ENCODE peak calls at places on chromosomes 11 and 22, in five cellular contexts. One of them, this sample, is unnamed.

GRCh38 chr22:48576333-48577013 is 1251.2 kb downstream of the BRD1 start:
- DNase-seq in AG10803: peak
- DNase-seq in nephron progenitor cell: peak
- DNase-seq in ovary: no peak
- DNase-seq in CD8-positive, alpha-beta T cell: no peak
- DNase-seq in this sample: peak

GRCh38 chr11:96342971-96343711 is at the start of gene MAML2:
- DNase-seq in AG10803: peak
- DNase-seq in nephron progenitor cell: peak
- DNase-seq in ovary: peak
- DNase-seq in CD8-positive, alpha-beta T cell: peak
- DNase-seq in this sample: peak

GRCh38 chr11:7512525-7513209 is 1.1 kb upstream of the PPFIBP2 start:
- DNase-seq in AG10803: peak
- DNase-seq in nephron progenitor cell: peak
- DNase-seq in ovary: peak
- DNase-seq in CD8-positive, alpha-beta T cell: peak
- DNase-seq in this sample: no peak

GRCh38 chr11:112806876-112807275 is 154.3 kb upstream of the NCAM1 start:
- DNase-seq in AG10803: no peak
- DNase-seq in nephron progenitor cell: no peak
- DNase-seq in ovary: no peak
- DNase-seq in CD8-positive, alpha-beta T cell: no peak
- DNase-seq in this sample: no peak

GRCh38 chr11:20337526-20338154 is 25.9 kb upstream of the HTATIP2 start:
- DNase-seq in AG10803: no peak
- DNase-seq in nephron progenitor cell: peak
- DNase-seq in ovary: no peak
- DNase-seq in CD8-positive, alpha-beta T cell: no peak
- DNase-seq in this sample: no peak

GRCh38 chr22:38244106-38244505 is 28.7 kb downstream of the TMEM184B start:
- DNase-seq in AG10803: peak
- DNase-seq in nephron progenitor cell: no peak
- DNase-seq in ovary: no peak
- DNase-seq in CD8-positive, alpha-beta T cell: no peak
- DNase-seq in this sample: no peak

GRCh38 chr11:34907934-34908593 is 8.1 kb downstream of the APIP start:
- DNase-seq in AG10803: no peak
- DNase-seq in nephron progenitor cell: no peak
- DNase-seq in ovary: no peak
- DNase-seq in CD8-positive, alpha-beta T cell: no peak
- DNase-seq in this sample: no peak

GRCh38 chr11:120471131-120471530 is 40.4 kb upstream of the GRIK4 start:
- DNase-seq in AG10803: peak
- DNase-seq in nephron progenitor cell: no peak
- DNase-seq in ovary: no peak
- DNase-seq in CD8-positive, alpha-beta T cell: no peak
- DNase-seq in this sample: no peak

GRCh38 chr11:127471662-127472061 is 471.1 kb upstream of the KIRREL3 start:
- DNase-seq in AG10803: no peak
- DNase-seq in nephron progenitor cell: no peak
- DNase-seq in ovary: no peak
- DNase-seq in CD8-positive, alpha-beta T cell: no peak
- DNase-seq in this sample: no peak

GRCh38 chr11:56906683-56907148 is 82.0 kb upstream of the OR5AK2 start:
- DNase-seq in AG10803: no peak
- DNase-seq in nephron progenitor cell: no peak
- DNase-seq in ovary: no peak
- DNase-seq in CD8-positive, alpha-beta T cell: no peak
- DNase-seq in this sample: no peak

GRCh38 chr22:29768052-29768680 is 997 bp downstream of the UQCR10 start:
- DNase-seq in AG10803: peak
- DNase-seq in nephron progenitor cell: no peak
- DNase-seq in ovary: no peak
- DNase-seq in CD8-positive, alpha-beta T cell: no peak
- DNase-seq in this sample: no peak

GRCh38 chr11:113378013-113378412 is 9.6 kb upstream of the ANKK1 start:
- DNase-seq in AG10803: no peak
- DNase-seq in nephron progenitor cell: no peak
- DNase-seq in ovary: no peak
- DNase-seq in CD8-positive, alpha-beta T cell: no peak
- DNase-seq in this sample: no peak

GRCh38 chr11:119778391-119779194 is 49.6 kb upstream of the NECTIN1 start:
- DNase-seq in AG10803: no peak
- DNase-seq in nephron progenitor cell: no peak
- DNase-seq in ovary: no peak
- DNase-seq in CD8-positive, alpha-beta T cell: no peak
- DNase-seq in this sample: no peak

GRCh38 chr11:777288-778255 is at the start of gene GATD1:
- DNase-seq in AG10803: peak
- DNase-seq in nephron progenitor cell: peak
- DNase-seq in ovary: peak
- DNase-seq in CD8-positive, alpha-beta T cell: peak
- DNase-seq in this sample: peak

GRCh38 chr11:119092880-119093665 is 8.4 kb downstream of the HMBS start:
- DNase-seq in AG10803: peak
- DNase-seq in nephron progenitor cell: no peak
- DNase-seq in ovary: no peak
- DNase-seq in CD8-positive, alpha-beta T cell: no peak
- DNase-seq in this sample: no peak

GRCh38 chr11:131584694-131585592 is 214.5 kb downstream of the NTM start:
- DNase-seq in AG10803: peak
- DNase-seq in nephron progenitor cell: peak
- DNase-seq in ovary: no peak
- DNase-seq in CD8-positive, alpha-beta T cell: no peak
- DNase-seq in this sample: no peak

GRCh38 chr11:115670538-115671200 is 166.5 kb upstream of the CADM1 start:
- DNase-seq in AG10803: no peak
- DNase-seq in nephron progenitor cell: no peak
- DNase-seq in ovary: no peak
- DNase-seq in CD8-positive, alpha-beta T cell: no peak
- DNase-seq in this sample: no peak

GRCh38 chr11:132644511-132644910 is 887.8 kb downstream of the OPCML start:
- DNase-seq in AG10803: no peak
- DNase-seq in nephron progenitor cell: peak
- DNase-seq in ovary: no peak
- DNase-seq in CD8-positive, alpha-beta T cell: no peak
- DNase-seq in this sample: no peak

GRCh38 chr22:46171940-46172339 is 21.6 kb downstream of the PPARA start:
- DNase-seq in AG10803: peak
- DNase-seq in nephron progenitor cell: no peak
- DNase-seq in ovary: peak
- DNase-seq in CD8-positive, alpha-beta T cell: no peak
- DNase-seq in this sample: no peak
- TF ChIP-seq CTCF in AG10803: no peak
- TF ChIP-seq CTCF in nephron progenitor cell: no peak
- TF ChIP-seq CTCF in ovary: no peak
- TF ChIP-seq CTCF in CD8-positive, alpha-beta T cell: no peak
- TF ChIP-seq CTCF in this sample: no peak

GRCh38 chr11:1831338-1832180 is 3.2 kb upstream of the SYT8 start:
- DNase-seq in AG10803: no peak
- DNase-seq in nephron progenitor cell: no peak
- DNase-seq in ovary: no peak
- DNase-seq in CD8-positive, alpha-beta T cell: no peak
- DNase-seq in this sample: no peak
- TF ChIP-seq CTCF in AG10803: no peak
- TF ChIP-seq CTCF in nephron progenitor cell: no peak
- TF ChIP-seq CTCF in ovary: no peak
- TF ChIP-seq CTCF in CD8-positive, alpha-beta T cell: no peak
- TF ChIP-seq CTCF in this sample: no peak

GRCh38 chr22:36790648-36791047 is 14.7 kb upstream of the IFT27 start:
- DNase-seq in AG10803: no peak
- DNase-seq in nephron progenitor cell: no peak
- DNase-seq in ovary: no peak
- DNase-seq in CD8-positive, alpha-beta T cell: no peak
- DNase-seq in this sample: no peak
- TF ChIP-seq CTCF in AG10803: no peak
- TF ChIP-seq CTCF in nephron progenitor cell: no peak
- TF ChIP-seq CTCF in ovary: no peak
- TF ChIP-seq CTCF in CD8-positive, alpha-beta T cell: no peak
- TF ChIP-seq CTCF in this sample: no peak

GRCh38 chr11:74278721-74279148 is 32.7 kb downstream of the P4HA3 start:
- DNase-seq in AG10803: peak
- DNase-seq in nephron progenitor cell: no peak
- DNase-seq in ovary: peak
- DNase-seq in CD8-positive, alpha-beta T cell: no peak
- DNase-seq in this sample: no peak

GRCh38 chr11:74282421-74282820 is 29.0 kb downstream of the P4HA3 start:
- DNase-seq in AG10803: no peak
- DNase-seq in nephron progenitor cell: no peak
- DNase-seq in ovary: no peak
- DNase-seq in CD8-positive, alpha-beta T cell: no peak
- DNase-seq in this sample: no peak

GRCh38 chr11:74278103-74278502 is 33.3 kb downstream of the P4HA3 start:
- DNase-seq in AG10803: no peak
- DNase-seq in nephron progenitor cell: no peak
- DNase-seq in ovary: no peak
- DNase-seq in CD8-positive, alpha-beta T cell: no peak
- DNase-seq in this sample: no peak

GRCh38 chr11:74279256-74279655 is 32.2 kb downstream of the P4HA3 start:
- DNase-seq in AG10803: peak
- DNase-seq in nephron progenitor cell: no peak
- DNase-seq in ovary: no peak
- DNase-seq in CD8-positive, alpha-beta T cell: no peak
- DNase-seq in this sample: no peak

DNA sequence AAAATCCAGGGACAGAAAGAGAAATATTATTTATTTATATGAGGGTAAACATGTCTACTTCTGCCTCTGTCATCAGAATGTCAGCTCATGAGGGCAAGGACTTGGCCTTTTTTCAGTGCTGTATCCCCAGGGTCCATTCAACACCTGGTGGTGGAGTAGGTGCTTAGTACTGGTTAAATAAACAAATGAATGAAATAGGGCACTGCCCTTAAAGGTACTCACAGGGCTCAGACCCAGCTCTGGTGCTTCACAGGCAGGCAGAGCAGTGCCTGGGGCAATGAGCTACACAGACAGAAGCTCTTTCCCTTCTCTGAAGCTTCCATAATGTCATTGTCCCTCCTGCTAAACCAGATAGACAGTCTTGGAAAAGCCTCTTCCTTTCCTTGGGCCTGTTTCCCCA is 30.9 kb downstream of the P4HA3 start:
- DNase-seq in AG10803: no peak
- DNase-seq in nephron progenitor cell: no peak
- DNase-seq in ovary: no peak
- DNase-seq in CD8-positive, alpha-beta T cell: no peak
- DNase-seq in this sample: no peak
- TF ChIP-seq CTCF in AG10803: no peak
- TF ChIP-seq CTCF in nephron progenitor cell: no peak
- TF ChIP-seq CTCF in ovary: no peak
- TF ChIP-seq CTCF in CD8-positive, alpha-beta T cell: no peak
- TF ChIP-seq CTCF in this sample: no peak